ENCODE peak calls at places on chromosome 9, in five cellular contexts. One of them, this sample, is unnamed.

GRCh38 chr9:129175825-129176633 is 2.0 kb downstream of the IER5L start:
- DNase-seq in A673: peak
- DNase-seq in CD8-positive, alpha-beta memory T cell: peak
- DNase-seq in neural progenitor cell: peak
- DNase-seq in SJSA1: peak
- DNase-seq in this sample: no peak

GRCh38 chr9:3875371-3876132 is 349.8 kb upstream of the RFX3 start:
- DNase-seq in CD8-positive, alpha-beta memory T cell: no peak
- DNase-seq in neural progenitor cell: no peak
- DNase-seq in A673: peak
- DNase-seq in SJSA1: peak
- DNase-seq in this sample: no peak

GRCh38 chr9:132541966-132542830 is 40.2 kb upstream of the BARHL1 start:
- DNase-seq in A673: no peak
- DNase-seq in SJSA1: no peak
- DNase-seq in neural progenitor cell: peak
- DNase-seq in CD8-positive, alpha-beta memory T cell: no peak
- DNase-seq in this sample: no peak

GRCh38 chr9:86098793-86099694 is at the start of gene GOLM1:
- DNase-seq in SJSA1: peak
- DNase-seq in CD8-positive, alpha-beta memory T cell: no peak
- DNase-seq in A673: peak
- DNase-seq in neural progenitor cell: peak
- DNase-seq in this sample: no peak

GRCh38 chr9:104912606-104913005 is 15.3 kb downstream of the ABCA1 start:
- DNase-seq in SJSA1: no peak
- DNase-seq in CD8-positive, alpha-beta memory T cell: no peak
- DNase-seq in neural progenitor cell: no peak
- DNase-seq in A673: no peak
- DNase-seq in this sample: no peak

GRCh38 chr9:34984049-34984448 is 5.5 kb upstream of the DNAJB5 start:
- DNase-seq in neural progenitor cell: peak
- DNase-seq in CD8-positive, alpha-beta memory T cell: no peak
- DNase-seq in SJSA1: no peak
- DNase-seq in A673: peak
- DNase-seq in this sample: no peak

GRCh38 chr9:14308751-14309140 is 5.2 kb downstream of the NFIB start:
- DNase-seq in CD8-positive, alpha-beta memory T cell: no peak
- DNase-seq in SJSA1: no peak
- DNase-seq in neural progenitor cell: no peak
- DNase-seq in A673: no peak
- DNase-seq in this sample: no peak

GRCh38 chr9:88235615-88236014 is 97.3 kb upstream of the SPATA31C2 start:
- DNase-seq in neural progenitor cell: no peak
- DNase-seq in SJSA1: no peak
- DNase-seq in CD8-positive, alpha-beta memory T cell: no peak
- DNase-seq in A673: no peak
- DNase-seq in this sample: no peak

GRCh38 chr9:101485873-101486692 is 47.6 kb upstream of the RNF20 start:
- DNase-seq in CD8-positive, alpha-beta memory T cell: no peak
- DNase-seq in neural progenitor cell: peak
- DNase-seq in A673: no peak
- DNase-seq in SJSA1: no peak
- DNase-seq in this sample: no peak

GRCh38 chr9:26296910-26297309 is 595.7 kb downstream of the CAAP1 start:
- DNase-seq in neural progenitor cell: no peak
- DNase-seq in A673: no peak
- DNase-seq in SJSA1: no peak
- DNase-seq in CD8-positive, alpha-beta memory T cell: no peak
- DNase-seq in this sample: no peak

GRCh38 chr9:31790720-31791119 is 593.7 kb upstream of the ACO1 start:
- DNase-seq in SJSA1: no peak
- DNase-seq in CD8-positive, alpha-beta memory T cell: no peak
- DNase-seq in A673: no peak
- DNase-seq in neural progenitor cell: no peak
- DNase-seq in this sample: no peak

GRCh38 chr9:96686638-96687335 is 31.7 kb upstream of the PRXL2C start:
- DNase-seq in CD8-positive, alpha-beta memory T cell: peak
- DNase-seq in A673: peak
- DNase-seq in SJSA1: peak
- DNase-seq in neural progenitor cell: peak
- DNase-seq in this sample: no peak

GRCh38 chr9:134026561-134026960 is 1.3 kb downstream of the BRD3OS start:
- DNase-seq in A673: no peak
- DNase-seq in SJSA1: no peak
- DNase-seq in neural progenitor cell: peak
- DNase-seq in CD8-positive, alpha-beta memory T cell: no peak
- DNase-seq in this sample: no peak

GRCh38 chr9:14924821-14925220 is 14.6 kb upstream of the FREM1 start:
- DNase-seq in neural progenitor cell: no peak
- DNase-seq in A673: peak
- DNase-seq in SJSA1: no peak
- DNase-seq in CD8-positive, alpha-beta memory T cell: no peak
- DNase-seq in this sample: peak

GRCh38 chr9:113579270-113580040 is 115.9 kb downstream of the RGS3 start:
- DNase-seq in neural progenitor cell: no peak
- DNase-seq in A673: no peak
- DNase-seq in CD8-positive, alpha-beta memory T cell: peak
- DNase-seq in SJSA1: no peak
- DNase-seq in this sample: no peak

GRCh38 chr9:89802809-89803355 is 198.1 kb downstream of the GADD45G start:
- DNase-seq in neural progenitor cell: no peak
- DNase-seq in A673: no peak
- DNase-seq in CD8-positive, alpha-beta memory T cell: no peak
- DNase-seq in SJSA1: no peak
- DNase-seq in this sample: no peak

GRCh38 chr9:134570151-134570621 is 71.4 kb upstream of the COL5A1 start:
- DNase-seq in CD8-positive, alpha-beta memory T cell: no peak
- DNase-seq in A673: peak
- DNase-seq in SJSA1: peak
- DNase-seq in neural progenitor cell: no peak
- DNase-seq in this sample: no peak

GRCh38 chr9:131410051-131410491 is 16.2 kb downstream of the PRRC2B start:
- DNase-seq in neural progenitor cell: no peak
- DNase-seq in A673: no peak
- DNase-seq in CD8-positive, alpha-beta memory T cell: peak
- DNase-seq in SJSA1: no peak
- DNase-seq in this sample: no peak

GRCh38 chr9:13786131-13786530 is 506.6 kb upstream of the MPDZ start:
- DNase-seq in CD8-positive, alpha-beta memory T cell: no peak
- DNase-seq in SJSA1: peak
- DNase-seq in neural progenitor cell: no peak
- DNase-seq in A673: no peak
- DNase-seq in this sample: no peak

GRCh38 chr9:15867334-15867733 is 314.5 kb downstream of the CCDC171 start:
- DNase-seq in SJSA1: no peak
- DNase-seq in CD8-positive, alpha-beta memory T cell: no peak
- DNase-seq in A673: no peak
- DNase-seq in neural progenitor cell: no peak
- DNase-seq in this sample: no peak

GRCh38 chr9:76150016-76150415 is 244.2 kb downstream of the RFK start:
- DNase-seq in SJSA1: no peak
- DNase-seq in neural progenitor cell: no peak
- DNase-seq in A673: no peak
- DNase-seq in CD8-positive, alpha-beta memory T cell: no peak
- DNase-seq in this sample: no peak

GRCh38 chr9:33139421-33140228 is 27.5 kb downstream of the B4GALT1 start:
- DNase-seq in SJSA1: no peak
- DNase-seq in CD8-positive, alpha-beta memory T cell: no peak
- DNase-seq in A673: no peak
- DNase-seq in neural progenitor cell: peak
- DNase-seq in this sample: no peak

GRCh38 chr9:135707449-135708138 is 5.6 kb downstream of the KCNT1 start:
- DNase-seq in SJSA1: no peak
- DNase-seq in CD8-positive, alpha-beta memory T cell: no peak
- DNase-seq in neural progenitor cell: no peak
- DNase-seq in A673: no peak
- DNase-seq in this sample: no peak

GRCh38 chr9:15936316-15936869 is 383.6 kb downstream of the CCDC171 start:
- DNase-seq in neural progenitor cell: no peak
- DNase-seq in SJSA1: peak
- DNase-seq in CD8-positive, alpha-beta memory T cell: no peak
- DNase-seq in A673: peak
- DNase-seq in this sample: no peak

GRCh38 chr9:106887066-106887465 is 24.1 kb downstream of the ZNF462 start:
- DNase-seq in neural progenitor cell: no peak
- DNase-seq in SJSA1: no peak
- DNase-seq in A673: no peak
- DNase-seq in CD8-positive, alpha-beta memory T cell: no peak
- DNase-seq in this sample: no peak
- H3K27ac ChIP-seq in neural progenitor cell: no peak
- H3K27ac ChIP-seq in SJSA1: no peak
- H3K27ac ChIP-seq in A673: no peak
- H3K27ac ChIP-seq in CD8-positive, alpha-beta memory T cell: no peak
- H3K27ac ChIP-seq in this sample: no peak

DNA sequence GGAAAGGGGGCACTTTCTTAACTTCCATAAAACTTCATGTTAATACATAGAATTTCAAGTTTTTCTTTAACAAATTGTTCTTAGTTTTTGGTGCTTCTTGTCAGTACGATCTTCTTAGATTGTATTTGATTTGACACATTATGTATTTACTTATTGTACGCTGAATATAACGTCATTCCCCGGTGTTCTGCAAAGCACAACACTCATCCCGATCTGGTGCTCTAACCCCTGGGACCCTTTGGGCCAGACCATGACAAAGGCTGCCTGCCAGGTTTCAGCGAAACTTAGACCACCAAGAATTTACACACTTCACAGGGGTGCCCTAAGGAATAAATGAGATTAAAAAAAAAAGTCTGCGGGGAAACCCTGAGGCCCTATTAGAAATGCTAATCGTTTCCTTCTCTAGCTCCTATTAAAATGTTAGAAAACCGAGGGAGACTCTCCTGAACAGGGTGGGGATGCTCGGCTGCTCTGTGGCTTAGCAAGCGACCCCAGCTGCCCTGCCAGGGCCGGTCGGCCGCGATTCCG is 886 bp upstream of the ANP32B start:
- DNase-seq in SJSA1: no peak
- DNase-seq in A673: peak
- DNase-seq in CD8-positive, alpha-beta memory T cell: no peak
- DNase-seq in neural progenitor cell: no peak
- DNase-seq in this sample: peak
- H3K4me3 ChIP-seq in SJSA1: peak
- H3K4me3 ChIP-seq in A673: peak
- H3K4me3 ChIP-seq in CD8-positive, alpha-beta memory T cell: peak
- H3K4me3 ChIP-seq in neural progenitor cell: peak
- H3K4me3 ChIP-seq in this sample: peak

DNA sequence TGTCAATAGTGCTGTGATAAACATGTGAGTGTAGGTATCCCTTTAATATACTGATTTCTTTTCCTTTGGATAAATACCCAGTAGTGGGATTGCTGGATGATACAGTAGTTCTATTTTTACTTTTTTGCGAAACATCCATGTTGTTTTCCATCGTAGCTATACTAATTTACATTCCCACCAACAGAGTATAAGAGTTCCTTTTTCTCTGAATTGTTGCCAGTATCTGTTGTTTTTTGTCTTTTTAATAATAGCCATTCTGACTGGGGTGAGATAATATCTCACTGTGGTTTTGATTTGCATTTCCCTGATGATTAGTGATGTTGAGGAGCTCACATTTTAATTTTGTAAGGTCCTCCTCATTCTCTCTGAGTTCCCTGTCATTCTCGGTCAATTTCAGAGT is 71.1 kb upstream of the NFIL3 start:
- DNase-seq in SJSA1: no peak
- DNase-seq in neural progenitor cell: no peak
- DNase-seq in A673: no peak
- DNase-seq in CD8-positive, alpha-beta memory T cell: no peak
- DNase-seq in this sample: no peak
- H3K27ac ChIP-seq in SJSA1: peak
- H3K27ac ChIP-seq in neural progenitor cell: no peak
- H3K27ac ChIP-seq in A673: no peak
- H3K27ac ChIP-seq in CD8-positive, alpha-beta memory T cell: no peak
- H3K27ac ChIP-seq in this sample: no peak

GRCh38 chr9:109904666-109905065 is 124.7 kb downstream of the PALM2AKAP2 start:
- DNase-seq in neural progenitor cell: no peak
- DNase-seq in CD8-positive, alpha-beta memory T cell: no peak
- DNase-seq in A673: no peak
- DNase-seq in SJSA1: no peak
- DNase-seq in this sample: no peak
- H3K4me3 ChIP-seq in neural progenitor cell: no peak
- H3K4me3 ChIP-seq in CD8-positive, alpha-beta memory T cell: no peak
- H3K4me3 ChIP-seq in A673: no peak
- H3K4me3 ChIP-seq in SJSA1: no peak
- H3K4me3 ChIP-seq in this sample: peak

DNA sequence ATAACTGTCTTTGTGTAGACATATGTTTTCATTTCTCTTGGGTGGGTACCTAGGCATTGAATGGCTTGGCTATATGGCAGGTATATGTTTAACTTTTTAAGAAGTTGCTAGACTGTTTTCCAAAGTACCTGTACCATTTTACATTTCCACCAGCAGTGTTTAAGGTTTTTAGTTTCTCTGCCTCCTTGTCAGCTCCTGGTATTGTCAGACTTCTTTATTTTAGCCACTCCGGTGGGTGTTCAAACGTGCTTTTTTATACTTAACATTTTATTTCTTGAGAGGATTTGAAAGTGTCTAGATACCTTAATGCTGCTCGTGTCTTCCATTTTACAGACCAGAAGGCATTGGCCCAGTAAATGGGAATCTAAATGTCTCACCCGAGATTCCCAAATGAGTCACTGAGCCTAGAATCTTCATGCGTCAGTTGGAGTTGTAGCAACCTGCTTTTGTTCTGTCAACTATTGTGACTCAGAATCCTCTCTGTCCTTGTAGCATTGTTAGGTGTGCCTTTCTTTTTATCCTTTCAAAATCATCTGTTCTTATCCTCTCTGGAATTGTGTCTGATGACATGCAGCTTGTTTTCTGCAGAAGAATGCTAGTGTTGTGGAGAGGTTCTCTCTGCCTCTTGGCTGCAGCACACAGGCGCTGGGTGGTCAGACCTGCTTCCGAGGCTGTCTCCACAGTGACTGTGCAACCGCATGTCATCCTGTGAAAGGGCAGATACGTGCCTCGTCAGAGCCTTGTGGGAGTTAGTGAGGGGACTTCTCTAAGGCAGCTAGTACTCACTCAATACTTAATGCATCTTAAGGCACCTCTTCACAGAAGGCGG is 291.8 kb downstream of the AOPEP start:
- DNase-seq in SJSA1: peak
- DNase-seq in A673: no peak
- DNase-seq in CD8-positive, alpha-beta memory T cell: no peak
- DNase-seq in neural progenitor cell: peak
- DNase-seq in this sample: no peak
- H3K27ac ChIP-seq in SJSA1: peak
- H3K27ac ChIP-seq in A673: no peak
- H3K27ac ChIP-seq in CD8-positive, alpha-beta memory T cell: no peak
- H3K27ac ChIP-seq in neural progenitor cell: no peak
- H3K27ac ChIP-seq in this sample: no peak

DNA sequence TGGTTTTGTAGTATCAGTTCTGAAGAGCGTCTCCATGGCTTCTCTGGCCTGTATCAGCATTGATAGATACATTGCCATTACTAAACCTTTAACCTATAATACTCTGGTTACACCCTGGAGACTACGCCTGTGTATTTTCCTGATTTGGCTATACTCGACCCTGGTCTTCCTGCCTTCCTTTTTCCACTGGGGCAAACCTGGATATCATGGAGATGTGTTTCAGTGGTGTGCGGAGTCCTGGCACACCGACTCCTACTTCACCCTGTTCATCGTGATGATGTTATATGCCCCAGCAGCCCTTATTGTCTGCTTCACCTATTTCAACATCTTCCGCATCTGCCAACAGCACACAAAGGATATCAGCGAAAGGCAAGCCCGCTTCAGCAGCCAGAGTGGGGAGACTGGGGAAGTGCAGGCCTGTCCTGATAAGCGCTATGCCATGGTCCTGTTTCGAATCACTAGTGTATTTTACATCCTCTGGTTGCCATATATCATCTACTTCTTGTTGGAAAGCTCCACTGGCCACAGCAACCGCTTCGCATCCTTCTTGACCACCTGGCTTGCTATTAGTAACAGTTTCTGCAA is 1.5 kb downstream of the GPR21 start:
- DNase-seq in SJSA1: no peak
- DNase-seq in neural progenitor cell: no peak
- DNase-seq in CD8-positive, alpha-beta memory T cell: no peak
- DNase-seq in A673: no peak
- DNase-seq in this sample: no peak
- H3K4me3 ChIP-seq in SJSA1: no peak
- H3K4me3 ChIP-seq in neural progenitor cell: no peak
- H3K4me3 ChIP-seq in CD8-positive, alpha-beta memory T cell: no peak
- H3K4me3 ChIP-seq in A673: no peak
- H3K4me3 ChIP-seq in this sample: no peak

This sample was measured in SK-N-MC.